ENCODE peak calls at places on chromosomes 13 and 19, in five cellular contexts. L is fibroblast of pulmonary artery, V is heart right ventricle, T is BJ, M is left ventricle myocardium inferior. W is an unnamed sample.
A peak's percentile ranks its signal among the peaks of the same experiment; 100 is the strongest.

GRCh38 chr19:48501961-48502719 is 9.5 kb downstream of the LMTK3 start:
- DNase-seq in L (peak; percentile 45), V (no peak), T (no peak), M (no peak), W (peak; percentile 36)

GRCh38 chr13:64684685-64685431 is 2545.3 kb downstream of the PCDH9 start:
- DNase-seq in L (peak; percentile 32), V (no peak), T (no peak), M (no peak), W (no peak)

GRCh38 chr13:76884167-76884566 is 2.0 kb downstream of the KCTD12 start:
- DNase-seq in L (peak; percentile 70), V (peak; percentile 45), T (no peak), M (peak; percentile 27), W (no peak)

GRCh38 chr19:21023901-21024300 is 3.4 kb downstream of the ZNF430 start:
- DNase-seq in L (no peak), V (no peak), T (peak; percentile 14), M (no peak), W (no peak)

GRCh38 chr19:6802336-6803035 is 30.0 kb downstream of the VAV1 start:
- DNase-seq in L (no peak), V (peak; percentile 29), T (no peak), M (peak; percentile 30), W (no peak)

GRCh38 chr19:10339380-10339960 is at the start of gene ICAM3:
- DNase-seq in L (no peak), V (no peak), T (no peak), M (peak; percentile 32), W (no peak)

GRCh38 chr19:35357867-35358573 is at the start of gene FFAR3:
- DNase-seq in L (peak; percentile 78), V (peak; percentile 29), T (no peak), M (peak; percentile 38), W (no peak)

GRCh38 chr19:30231408-30232318 is 140.5 kb upstream of the ZNF536 start:
- DNase-seq in L (no peak), V (no peak), T (no peak), M (no peak), W (no peak)

GRCh38 chr13:73809561-73809960 is 324.6 kb downstream of the KLF12 start:
- DNase-seq in L (peak; percentile 32), V (no peak), T (no peak), M (no peak), W (no peak)

GRCh38 chr13:51912091-51912490 is 50.3 kb downstream of the CCDC70 start:
- DNase-seq in L (no peak), V (no peak), T (no peak), M (no peak), W (no peak)

GRCh38 chr13:24923305-24923640 is 159.3 kb downstream of the RNF17 start:
- DNase-seq in L (peak; percentile 86), V (peak; percentile 9), T (peak; percentile 44), M (no peak), W (peak; percentile 18)

GRCh38 chr13:20174656-20175405 is 14.0 kb upstream of the GJA3 start:
- DNase-seq in L (peak; percentile 94), V (peak; percentile 52), T (peak; percentile 76), M (peak; percentile 42), W (peak; percentile 88)

GRCh38 chr19:45729774-45730388 is 815 bp downstream of the FBXO46 start:
- DNase-seq in L (no peak), V (no peak), T (no peak), M (no peak), W (no peak)

GRCh38 chr13:96053003-96053703 is at the start of gene UGGT2:
- DNase-seq in L (peak; percentile 96), V (peak; percentile 94), T (peak; percentile 73), M (peak; percentile 96), W (peak; percentile 65)

GRCh38 chr13:72808917-72809500 is 27.1 kb downstream of the PIBF1 start:
- DNase-seq in L (peak; percentile 27), V (no peak), T (no peak), M (no peak), W (no peak)

GRCh38 chr19:33290956-33291622 is 11.2 kb downstream of the CEBPA start:
- DNase-seq in L (no peak), V (no peak), T (no peak), M (no peak), W (no peak)

GRCh38 chr13:46908511-46908910 is 11.7 kb upstream of the HTR2A start:
- DNase-seq in L (peak; percentile 56), V (no peak), T (peak; percentile 44), M (no peak), W (no peak)

GRCh38 chr13:93224545-93224944 is 2.1 kb upstream of the GPC6 start:
- DNase-seq in L (peak; percentile 35), V (no peak), T (no peak), M (no peak), W (no peak)

GRCh38 chr13:30179547-30180256 is 127.6 kb downstream of the KATNAL1 start:
- DNase-seq in L (no peak), V (no peak), T (no peak), M (no peak), W (no peak)

GRCh38 chr13:100392709-100393630 is 195.6 kb downstream of the GGACT start:
- DNase-seq in L (peak; percentile 100), V (peak; percentile 71), T (peak; percentile 99), M (peak; percentile 56), W (peak; percentile 95)

GRCh38 chr19:10766681-10767201 is 48.9 kb downstream of the DNM2 start:
- DNase-seq in L (peak; percentile 60), V (no peak), T (no peak), M (peak; percentile 49), W (no peak)

GRCh38 chr19:19321143-19321577 is 531 bp downstream of the MAU2 start:
- DNase-seq in L (no peak), V (no peak), T (no peak), M (no peak), W (peak; percentile 3)

GRCh38 chr19:19600793-19601346 is 17.6 kb downstream of the PBX4 start:
- DNase-seq in L (no peak), V (no peak), T (no peak), M (no peak), W (no peak)

GRCh38 chr19:15091918-15092753 is 10.1 kb downstream of the OR1I1 start:
- DNase-seq in L (peak; percentile 82), V (peak; percentile 70), T (no peak), M (no peak), W (no peak)

GRCh38 chr13:57820924-57821323 is 189.4 kb downstream of the PCDH17 start:
- DNase-seq in L (no peak), V (no peak), T (no peak), M (no peak), W (no peak)

GRCh38 chr19:41887711-41888382 is 4.9 kb downstream of the ARHGEF1 start:
- DNase-seq in L (peak; percentile 29), V (no peak), T (peak; percentile 15), M (no peak), W (no peak)

GRCh38 chr19:3780786-3781304 is 5.3 kb downstream of the MATK start:
- DNase-seq in L (no peak), V (no peak), T (no peak), M (no peak), W (no peak)

GRCh38 chr19:656751-657559 is 6.1 kb downstream of the RNF126 start:
- DNase-seq in L (no peak), V (no peak), T (no peak), M (no peak), W (no peak)

GRCh38 chr19:657611-658010 is 5.4 kb downstream of the RNF126 start:
- DNase-seq in L (no peak), V (no peak), T (no peak), M (no peak), W (no peak)

GRCh38 chr19:655691-656090 is 7.3 kb downstream of the RNF126 start:
- DNase-seq in L (no peak), V (no peak), T (no peak), M (no peak), W (no peak)

GRCh38 chr19:658916-659839 is 3.8 kb downstream of the RNF126 start:
- DNase-seq in L (no peak), V (no peak), T (no peak), M (peak; percentile 65), W (no peak)

GRCh38 chr19:658059-658839 is 4.8 kb downstream of the RNF126 start:
- DNase-seq in L (no peak), V (no peak), T (no peak), M (no peak), W (no peak)
- H3K4me3 ChIP-seq in L (no peak overlapping the region), V (peak overlapping the region; percentile 13), T (no peak overlapping the region), M (no peak overlapping the region), W (no peak overlapping the region)

GRCh38 chr19:18202759-18203407 is 959 bp downstream of the RAB3A start:
- DNase-seq in L (no peak), V (peak; percentile 24), T (no peak), M (no peak), W (no peak)
- TF ChIP-seq CTCF in L (peak; percentile 21), V (peak; percentile 41), T (peak; percentile 46), M (peak; percentile 32), W (peak; percentile 42)

DNA sequence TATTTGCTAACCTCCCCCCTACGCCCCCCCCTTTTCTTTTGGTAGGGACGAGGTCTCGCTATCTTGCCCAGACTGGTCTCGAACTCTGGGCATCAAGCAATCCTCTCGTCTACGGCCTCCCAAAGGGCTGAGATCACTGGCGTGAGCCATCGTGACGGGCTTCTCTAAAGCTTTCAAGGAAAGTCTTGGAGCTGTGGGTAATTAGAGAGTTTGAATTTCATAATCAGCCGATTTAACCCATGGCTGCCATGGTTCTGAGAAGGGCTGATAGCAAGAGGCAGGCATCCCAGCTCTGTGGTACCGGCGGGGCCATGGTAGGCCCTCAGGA is 679 bp upstream of the ABHD8 start:
- DNase-seq in L (no peak), V (no peak), T (no peak), M (no peak), W (no peak)
- H3K4me3 ChIP-seq in L (no peak overlapping the region), V (no peak overlapping the region), T (no peak overlapping the region), M (peak overlapping the region; percentile 92), W (no peak overlapping the region)

GRCh38 chr13:82848766-82849165 is 1033.5 kb downstream of the SLITRK1 start:
- DNase-seq in L (no peak), V (no peak), T (no peak), M (no peak), W (no peak)

GRCh38 chr13:82850644-82851043 is 1031.6 kb downstream of the SLITRK1 start:
- DNase-seq in L (no peak), V (no peak), T (no peak), M (no peak), W (no peak)

DNA sequence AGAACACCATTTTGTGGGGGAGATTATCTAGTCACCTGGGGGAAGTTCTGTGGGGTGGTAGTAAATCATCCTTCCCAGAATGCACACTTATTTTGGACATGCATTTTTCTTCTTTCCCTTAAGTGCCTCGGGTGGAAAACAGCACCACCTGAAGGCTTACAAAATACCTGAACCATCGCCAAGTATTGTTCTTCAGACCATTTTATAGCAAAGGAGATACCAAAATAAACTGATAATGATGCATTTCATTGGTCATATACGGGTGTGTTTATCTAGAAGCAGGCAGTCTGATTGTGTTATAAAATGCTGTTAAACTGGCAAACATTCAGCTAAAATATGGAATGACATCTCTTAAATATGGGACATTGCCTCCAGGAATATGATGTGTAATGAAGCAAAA is 1034.7 kb downstream of the SLITRK1 start:
- DNase-seq in L (peak; percentile 5), V (no peak), T (no peak), M (no peak), W (no peak)
- TF ChIP-seq CTCF in L (no peak), V (no peak), T (no peak), M (no peak), W (peak; percentile 35)

DNA sequence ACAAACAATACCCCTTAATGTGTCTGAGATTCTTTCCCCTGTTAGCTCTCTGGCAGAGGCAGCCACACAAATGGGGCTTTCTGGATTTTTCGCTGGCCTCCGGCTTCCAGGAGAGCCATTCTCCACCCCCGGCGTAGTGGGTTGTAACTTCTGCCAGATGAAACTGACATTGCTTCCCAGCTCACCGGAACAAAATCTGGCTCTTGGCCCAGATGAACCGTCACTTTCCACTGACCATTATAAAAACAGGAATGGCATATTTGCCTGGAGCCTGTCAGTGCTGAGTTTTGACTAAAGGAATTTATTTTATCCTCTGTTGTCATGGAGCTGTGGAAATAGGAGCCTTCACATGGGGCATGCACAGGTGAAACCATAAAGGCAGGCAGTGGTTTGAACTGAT is 120.6 kb upstream of the GPR12 start:
- DNase-seq in L (peak; percentile 41), V (peak; percentile 10), T (no peak), M (no peak), W (no peak)
- H3K4me3 ChIP-seq in L (no peak overlapping the region), V (no peak overlapping the region), T (no peak overlapping the region), M (no peak overlapping the region), W (no peak overlapping the region)